ENCODE peak calls at places on chromosomes 6 and 20, in five cellular contexts. G is A549, U is HepG2, X is GM12878, N is K562. Q is an unnamed sample. For H3K4me1, the result is how much of the 10 kb centered on the place peaks cover.

GRCh38 chr6:113732384-113732966 is 124.7 kb upstream of the MARCKS start:
- DNase-seq in X (no peak), N (no peak), G (no peak), U (peak), Q (no peak)

GRCh38 chr20:10427060-10427692 is 6.8 kb downstream of the MKKS start:
- DNase-seq in X (no peak), G (peak), U (peak), N (peak), Q (peak)

GRCh38 chr6:2853766-2854393 is 12.2 kb upstream of the SERPINB1 start:
- DNase-seq in U (peak), N (peak), G (peak), X (peak), Q (peak)

GRCh38 chr6:48183816-48184215 is 72.8 kb upstream of the PTCHD4 start:
- DNase-seq in G (no peak), U (no peak), N (no peak), X (no peak), Q (no peak)

GRCh38 chr6:71889366-71889765 is 3.0 kb downstream of the RIMS1 start:
- DNase-seq in U (no peak), N (no peak), X (no peak), G (no peak), Q (no peak)

GRCh38 chr20:53828673-53829085 is 235.0 kb upstream of the ZNF217 start:
- DNase-seq in N (peak), G (peak), U (no peak), X (no peak), Q (peak)

GRCh38 chr6:33313105-33313708 is 671 bp downstream of the TAPBP start:
- DNase-seq in N (peak), U (no peak), X (no peak), G (no peak), Q (peak)

GRCh38 chr6:129050086-129050485 is 167.1 kb downstream of the LAMA2 start:
- DNase-seq in U (no peak), N (no peak), G (no peak), X (no peak), Q (no peak)

GRCh38 chr20:24632581-24632980 is 163.2 kb downstream of the SYNDIG1 start:
- DNase-seq in G (no peak), N (no peak), X (no peak), U (no peak), Q (no peak)

GRCh38 chr20:4962257-4962855 is 39.0 kb downstream of the SLC23A2 start:
- DNase-seq in N (peak), G (no peak), X (no peak), U (no peak), Q (no peak)

GRCh38 chr6:7707787-7708186 is 18.1 kb upstream of the BMP6 start:
- DNase-seq in G (no peak), N (no peak), X (no peak), U (no peak), Q (no peak)

GRCh38 chr20:37980383-37980782 is 52.9 kb downstream of the TTI1 start:
- DNase-seq in U (no peak), G (no peak), N (no peak), X (no peak), Q (no peak)

GRCh38 chr6:26286168-26286854 is 78.7 kb upstream of the BTN3A2 start:
- DNase-seq in N (peak), G (peak), X (no peak), U (peak), Q (peak)

GRCh38 chr6:118679293-118679692 is 27.9 kb upstream of the CEP85L start:
- DNase-seq in X (no peak), U (no peak), G (no peak), N (no peak), Q (no peak)
- TF ChIP-seq JUNB in X (no peak), U (no peak), G (no peak), N (no peak), Q (no peak)

GRCh38 chr6:41577865-41578713 is 31.9 kb downstream of the FOXP4 start:
- DNase-seq in X (no peak), U (peak), N (peak), G (no peak), Q (peak)
- H3K4me1 ChIP-seq in X (under half), U (half or more), N (under half), G (half or more), Q (half or more)

DNA sequence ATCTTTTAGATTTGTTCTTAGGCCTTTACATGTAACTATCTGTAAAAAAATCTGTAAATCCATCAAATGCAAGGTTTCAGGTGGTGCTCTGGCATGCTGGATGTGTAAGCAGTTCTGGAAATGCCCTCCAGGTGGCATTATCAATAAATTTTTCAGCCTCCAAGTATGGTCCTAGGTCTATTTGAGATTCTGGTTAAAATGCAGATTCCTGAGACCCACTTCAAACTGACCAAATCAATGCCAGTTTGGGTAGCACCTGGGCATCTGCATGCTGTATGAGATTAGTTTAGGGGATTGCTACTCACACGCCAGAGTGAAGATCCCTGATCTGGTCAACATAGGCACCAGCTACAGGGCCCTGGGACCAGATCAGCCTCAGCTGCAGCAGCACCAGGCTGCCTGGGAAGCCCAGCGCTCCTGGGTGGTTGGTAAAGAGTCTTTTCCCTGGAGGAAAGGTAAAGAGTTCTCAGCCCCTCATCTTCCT is 507.3 kb upstream of the CITED2 start:
- DNase-seq in N (peak), U (peak), G (peak), X (no peak), Q (peak)
- TF ChIP-seq JUNB in N (no peak), U (no peak), G (no peak), X (no peak), Q (no peak)

DNA sequence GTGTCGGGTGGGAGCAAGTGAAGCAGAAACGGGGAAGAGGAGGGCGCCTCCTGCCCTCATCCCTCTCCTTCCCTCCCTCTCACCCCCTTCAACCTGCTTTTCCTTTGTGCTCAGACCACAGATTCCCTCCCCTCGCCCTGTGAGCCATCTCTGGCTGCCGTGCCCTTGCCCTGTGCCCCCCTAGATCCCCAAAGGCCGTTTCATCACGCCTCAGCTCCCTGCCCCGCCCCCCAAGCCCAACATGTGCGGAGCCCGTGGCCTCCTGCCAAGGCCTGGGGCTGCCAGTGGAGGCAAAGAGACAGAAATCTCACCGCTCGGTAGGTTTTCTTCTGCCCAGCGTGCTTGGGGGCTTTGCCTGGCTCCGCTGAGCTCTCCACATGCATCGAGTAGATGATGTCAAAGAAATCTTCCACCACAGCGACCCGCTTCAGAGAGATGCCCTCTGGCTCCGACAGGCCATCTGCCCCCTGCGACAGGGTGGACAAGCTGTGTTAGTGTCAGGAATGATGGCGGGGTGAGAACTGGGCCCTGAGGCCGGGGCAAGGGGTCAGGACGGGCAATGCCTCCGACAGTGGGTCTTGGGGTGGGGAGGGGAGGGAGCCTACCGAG is 57.6 kb downstream of the NOL4L start:
- DNase-seq in U (no peak), N (no peak), X (no peak), G (no peak), Q (no peak)
- H3K4me1 ChIP-seq in U (half or more), N (under half), X (under half), G (under half), Q (under half)